ENCODE peak calls at places on chromosome 9, in ten cellular contexts. One of them, this sample, is unnamed.

GRCh38 chr9:120877276-120878034 is 467 bp upstream of the PHF19 start:
- DNase-seq in progenitor cell of endocrine pancreas: peak
- DNase-seq in nephron progenitor cell: peak
- DNase-seq in tibial nerve: peak
- DNase-seq in ascending aorta: peak
- DNase-seq in SK-N-SH: peak
- DNase-seq in RWPE1: peak
- DNase-seq in lower lobe of right lung: peak
- DNase-seq in vagina: no peak
- DNase-seq in dorsolateral prefrontal cortex: peak
- DNase-seq in this sample: peak

GRCh38 chr9:77435688-77436087 is 212.4 kb downstream of the GNA14 start:
- DNase-seq in RWPE1: no peak
- DNase-seq in ascending aorta: no peak
- DNase-seq in lower lobe of right lung: no peak
- DNase-seq in vagina: no peak
- DNase-seq in dorsolateral prefrontal cortex: no peak
- DNase-seq in tibial nerve: no peak
- DNase-seq in nephron progenitor cell: no peak
- DNase-seq in SK-N-SH: peak
- DNase-seq in progenitor cell of endocrine pancreas: no peak
- DNase-seq in this sample: no peak

GRCh38 chr9:13841801-13842462 is 472.0 kb downstream of the NFIB start:
- DNase-seq in tibial nerve: no peak
- DNase-seq in ascending aorta: no peak
- DNase-seq in vagina: no peak
- DNase-seq in dorsolateral prefrontal cortex: no peak
- DNase-seq in RWPE1: peak
- DNase-seq in lower lobe of right lung: no peak
- DNase-seq in nephron progenitor cell: no peak
- DNase-seq in SK-N-SH: no peak
- DNase-seq in progenitor cell of endocrine pancreas: no peak
- DNase-seq in this sample: no peak

GRCh38 chr9:133676450-133676849 is 40.3 kb downstream of the DBH start:
- DNase-seq in dorsolateral prefrontal cortex: no peak
- DNase-seq in ascending aorta: no peak
- DNase-seq in SK-N-SH: no peak
- DNase-seq in vagina: no peak
- DNase-seq in RWPE1: no peak
- DNase-seq in nephron progenitor cell: no peak
- DNase-seq in tibial nerve: no peak
- DNase-seq in progenitor cell of endocrine pancreas: no peak
- DNase-seq in lower lobe of right lung: peak
- DNase-seq in this sample: no peak

GRCh38 chr9:4171519-4171918 is 128.3 kb downstream of the GLIS3 start:
- DNase-seq in progenitor cell of endocrine pancreas: no peak
- DNase-seq in lower lobe of right lung: no peak
- DNase-seq in nephron progenitor cell: no peak
- DNase-seq in SK-N-SH: no peak
- DNase-seq in dorsolateral prefrontal cortex: no peak
- DNase-seq in ascending aorta: no peak
- DNase-seq in RWPE1: no peak
- DNase-seq in tibial nerve: no peak
- DNase-seq in vagina: no peak
- DNase-seq in this sample: no peak

GRCh38 chr9:76732341-76732958 is 31.8 kb upstream of the PCA3 start:
- DNase-seq in nephron progenitor cell: no peak
- DNase-seq in progenitor cell of endocrine pancreas: no peak
- DNase-seq in tibial nerve: no peak
- DNase-seq in lower lobe of right lung: no peak
- DNase-seq in vagina: no peak
- DNase-seq in ascending aorta: no peak
- DNase-seq in RWPE1: no peak
- DNase-seq in dorsolateral prefrontal cortex: no peak
- DNase-seq in SK-N-SH: no peak
- DNase-seq in this sample: no peak

GRCh38 chr9:73137286-73137899 is 14.3 kb upstream of the ANXA1 start:
- DNase-seq in dorsolateral prefrontal cortex: no peak
- DNase-seq in nephron progenitor cell: no peak
- DNase-seq in progenitor cell of endocrine pancreas: no peak
- DNase-seq in vagina: no peak
- DNase-seq in tibial nerve: no peak
- DNase-seq in SK-N-SH: no peak
- DNase-seq in RWPE1: no peak
- DNase-seq in lower lobe of right lung: no peak
- DNase-seq in ascending aorta: no peak
- DNase-seq in this sample: no peak

GRCh38 chr9:115615821-115616665 is 498.1 kb upstream of the TNC start:
- DNase-seq in SK-N-SH: peak
- DNase-seq in lower lobe of right lung: no peak
- DNase-seq in dorsolateral prefrontal cortex: no peak
- DNase-seq in tibial nerve: no peak
- DNase-seq in nephron progenitor cell: no peak
- DNase-seq in progenitor cell of endocrine pancreas: no peak
- DNase-seq in vagina: no peak
- DNase-seq in ascending aorta: no peak
- DNase-seq in RWPE1: peak
- DNase-seq in this sample: no peak

GRCh38 chr9:113184509-113184908 is 33.7 kb downstream of the SLC31A2 start:
- DNase-seq in lower lobe of right lung: no peak
- DNase-seq in SK-N-SH: no peak
- DNase-seq in vagina: no peak
- DNase-seq in tibial nerve: no peak
- DNase-seq in dorsolateral prefrontal cortex: no peak
- DNase-seq in nephron progenitor cell: no peak
- DNase-seq in ascending aorta: no peak
- DNase-seq in progenitor cell of endocrine pancreas: no peak
- DNase-seq in RWPE1: peak
- DNase-seq in this sample: no peak

GRCh38 chr9:88826651-88827245 is 164.5 kb upstream of the S1PR3 start:
- DNase-seq in progenitor cell of endocrine pancreas: no peak
- DNase-seq in nephron progenitor cell: no peak
- DNase-seq in dorsolateral prefrontal cortex: no peak
- DNase-seq in tibial nerve: no peak
- DNase-seq in ascending aorta: no peak
- DNase-seq in SK-N-SH: no peak
- DNase-seq in vagina: no peak
- DNase-seq in RWPE1: no peak
- DNase-seq in lower lobe of right lung: no peak
- DNase-seq in this sample: no peak

GRCh38 chr9:126217797-126218196 is 108.8 kb upstream of the MVB12B start:
- DNase-seq in progenitor cell of endocrine pancreas: no peak
- DNase-seq in lower lobe of right lung: no peak
- DNase-seq in RWPE1: no peak
- DNase-seq in nephron progenitor cell: no peak
- DNase-seq in dorsolateral prefrontal cortex: no peak
- DNase-seq in ascending aorta: no peak
- DNase-seq in tibial nerve: no peak
- DNase-seq in vagina: no peak
- DNase-seq in SK-N-SH: no peak
- DNase-seq in this sample: no peak

GRCh38 chr9:126219166-126219565 is 107.5 kb upstream of the MVB12B start:
- DNase-seq in RWPE1: no peak
- DNase-seq in ascending aorta: no peak
- DNase-seq in nephron progenitor cell: no peak
- DNase-seq in tibial nerve: no peak
- DNase-seq in progenitor cell of endocrine pancreas: no peak
- DNase-seq in vagina: peak
- DNase-seq in lower lobe of right lung: no peak
- DNase-seq in dorsolateral prefrontal cortex: no peak
- DNase-seq in SK-N-SH: no peak
- DNase-seq in this sample: no peak

GRCh38 chr9:126221480-126221879 is 105.1 kb upstream of the MVB12B start:
- DNase-seq in tibial nerve: no peak
- DNase-seq in progenitor cell of endocrine pancreas: no peak
- DNase-seq in RWPE1: no peak
- DNase-seq in dorsolateral prefrontal cortex: no peak
- DNase-seq in SK-N-SH: no peak
- DNase-seq in lower lobe of right lung: no peak
- DNase-seq in nephron progenitor cell: no peak
- DNase-seq in vagina: no peak
- DNase-seq in ascending aorta: no peak
- DNase-seq in this sample: no peak

GRCh38 chr9:126218726-126219125 is 107.9 kb upstream of the MVB12B start:
- DNase-seq in SK-N-SH: no peak
- DNase-seq in tibial nerve: no peak
- DNase-seq in nephron progenitor cell: no peak
- DNase-seq in vagina: peak
- DNase-seq in progenitor cell of endocrine pancreas: no peak
- DNase-seq in ascending aorta: peak
- DNase-seq in dorsolateral prefrontal cortex: no peak
- DNase-seq in lower lobe of right lung: no peak
- DNase-seq in RWPE1: no peak
- DNase-seq in this sample: no peak

GRCh38 chr9:126219717-126220116 is 106.9 kb upstream of the MVB12B start:
- DNase-seq in lower lobe of right lung: no peak
- DNase-seq in nephron progenitor cell: peak
- DNase-seq in vagina: no peak
- DNase-seq in RWPE1: no peak
- DNase-seq in tibial nerve: no peak
- DNase-seq in ascending aorta: peak
- DNase-seq in SK-N-SH: no peak
- DNase-seq in progenitor cell of endocrine pancreas: no peak
- DNase-seq in dorsolateral prefrontal cortex: no peak
- DNase-seq in this sample: no peak
- TF ChIP-seq CTCF in lower lobe of right lung: no peak
- TF ChIP-seq CTCF in nephron progenitor cell: no peak
- TF ChIP-seq CTCF in vagina: no peak
- TF ChIP-seq CTCF in RWPE1: no peak
- TF ChIP-seq CTCF in tibial nerve: no peak
- TF ChIP-seq CTCF in ascending aorta: no peak
- TF ChIP-seq CTCF in SK-N-SH: no peak
- TF ChIP-seq CTCF in progenitor cell of endocrine pancreas: no peak
- TF ChIP-seq CTCF in dorsolateral prefrontal cortex: no peak
- TF ChIP-seq CTCF in this sample: no peak

GRCh38 chr9:109441296-109441695 is 56.8 kb downstream of the PTPN3 start:
- DNase-seq in ascending aorta: no peak
- DNase-seq in dorsolateral prefrontal cortex: no peak
- DNase-seq in RWPE1: no peak
- DNase-seq in progenitor cell of endocrine pancreas: no peak
- DNase-seq in lower lobe of right lung: no peak
- DNase-seq in vagina: no peak
- DNase-seq in SK-N-SH: peak
- DNase-seq in tibial nerve: no peak
- DNase-seq in nephron progenitor cell: no peak
- DNase-seq in this sample: no peak
- TF ChIP-seq CTCF in ascending aorta: no peak
- TF ChIP-seq CTCF in dorsolateral prefrontal cortex: no peak
- TF ChIP-seq CTCF in RWPE1: no peak
- TF ChIP-seq CTCF in progenitor cell of endocrine pancreas: no peak
- TF ChIP-seq CTCF in lower lobe of right lung: no peak
- TF ChIP-seq CTCF in vagina: no peak
- TF ChIP-seq CTCF in SK-N-SH: no peak
- TF ChIP-seq CTCF in tibial nerve: no peak
- TF ChIP-seq CTCF in nephron progenitor cell: no peak
- TF ChIP-seq CTCF in this sample: no peak

DNA sequence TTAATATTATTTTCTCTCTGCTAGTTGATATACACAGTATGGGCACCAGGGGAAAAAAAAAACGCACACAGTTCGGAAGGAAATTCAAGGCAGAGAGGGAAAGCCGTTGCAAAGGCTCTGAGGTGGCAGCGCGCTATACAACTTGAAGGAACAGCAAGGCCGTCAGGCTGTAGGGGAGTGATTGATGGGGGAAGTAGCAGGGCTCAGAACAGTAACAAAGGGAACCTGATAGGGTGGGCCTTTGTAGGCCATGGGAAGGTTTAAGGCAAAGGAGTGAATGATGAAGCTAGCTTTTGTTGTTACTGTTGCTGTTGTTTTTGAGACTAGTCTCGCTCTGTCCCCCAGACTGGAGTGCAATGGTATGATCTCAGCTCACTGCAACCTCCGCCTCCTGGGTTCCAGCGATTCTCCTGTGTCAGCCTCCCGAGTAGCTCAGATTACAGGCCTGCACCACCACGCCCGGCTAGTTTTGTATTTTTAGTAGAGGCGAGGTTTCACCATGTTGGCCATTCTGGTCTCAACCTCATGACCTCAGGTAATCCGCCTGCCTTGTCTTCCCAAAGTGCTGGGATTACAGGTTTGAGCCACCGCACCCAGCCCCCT is 27.0 kb downstream of the AQP7 start:
- DNase-seq in RWPE1: no peak
- DNase-seq in lower lobe of right lung: no peak
- DNase-seq in nephron progenitor cell: peak
- DNase-seq in vagina: no peak
- DNase-seq in tibial nerve: no peak
- DNase-seq in dorsolateral prefrontal cortex: no peak
- DNase-seq in progenitor cell of endocrine pancreas: no peak
- DNase-seq in SK-N-SH: no peak
- DNase-seq in ascending aorta: peak
- DNase-seq in this sample: no peak
- TF ChIP-seq CTCF in RWPE1: peak
- TF ChIP-seq CTCF in lower lobe of right lung: no peak
- TF ChIP-seq CTCF in nephron progenitor cell: no peak
- TF ChIP-seq CTCF in vagina: no peak
- TF ChIP-seq CTCF in tibial nerve: no peak
- TF ChIP-seq CTCF in dorsolateral prefrontal cortex: peak
- TF ChIP-seq CTCF in progenitor cell of endocrine pancreas: no peak
- TF ChIP-seq CTCF in SK-N-SH: no peak
- TF ChIP-seq CTCF in ascending aorta: no peak
- TF ChIP-seq CTCF in this sample: no peak

GRCh38 chr9:131477367-131477766 is 25.4 kb upstream of the POMT1 start:
- DNase-seq in SK-N-SH: no peak
- DNase-seq in nephron progenitor cell: no peak
- DNase-seq in vagina: no peak
- DNase-seq in RWPE1: no peak
- DNase-seq in lower lobe of right lung: peak
- DNase-seq in progenitor cell of endocrine pancreas: no peak
- DNase-seq in dorsolateral prefrontal cortex: no peak
- DNase-seq in tibial nerve: no peak
- DNase-seq in ascending aorta: no peak
- DNase-seq in this sample: no peak

GRCh38 chr9:131474711-131475110 is 28.0 kb upstream of the POMT1 start:
- DNase-seq in SK-N-SH: no peak
- DNase-seq in lower lobe of right lung: peak
- DNase-seq in tibial nerve: no peak
- DNase-seq in RWPE1: no peak
- DNase-seq in dorsolateral prefrontal cortex: no peak
- DNase-seq in vagina: no peak
- DNase-seq in nephron progenitor cell: no peak
- DNase-seq in progenitor cell of endocrine pancreas: no peak
- DNase-seq in ascending aorta: peak
- DNase-seq in this sample: no peak

GRCh38 chr9:131476777-131477345 is 25.9 kb upstream of the POMT1 start:
- DNase-seq in progenitor cell of endocrine pancreas: no peak
- DNase-seq in SK-N-SH: no peak
- DNase-seq in dorsolateral prefrontal cortex: no peak
- DNase-seq in ascending aorta: peak
- DNase-seq in lower lobe of right lung: no peak
- DNase-seq in nephron progenitor cell: no peak
- DNase-seq in tibial nerve: no peak
- DNase-seq in RWPE1: no peak
- DNase-seq in vagina: no peak
- DNase-seq in this sample: no peak

GRCh38 chr9:131475111-131475955 is 27.4 kb upstream of the POMT1 start:
- DNase-seq in SK-N-SH: no peak
- DNase-seq in ascending aorta: peak
- DNase-seq in nephron progenitor cell: no peak
- DNase-seq in lower lobe of right lung: peak
- DNase-seq in RWPE1: no peak
- DNase-seq in progenitor cell of endocrine pancreas: no peak
- DNase-seq in dorsolateral prefrontal cortex: no peak
- DNase-seq in vagina: no peak
- DNase-seq in tibial nerve: no peak
- DNase-seq in this sample: no peak

GRCh38 chr9:131475956-131476776 is 26.6 kb upstream of the POMT1 start:
- DNase-seq in nephron progenitor cell: no peak
- DNase-seq in vagina: no peak
- DNase-seq in tibial nerve: no peak
- DNase-seq in SK-N-SH: peak
- DNase-seq in progenitor cell of endocrine pancreas: no peak
- DNase-seq in dorsolateral prefrontal cortex: no peak
- DNase-seq in ascending aorta: peak
- DNase-seq in lower lobe of right lung: no peak
- DNase-seq in RWPE1: no peak
- DNase-seq in this sample: no peak
- TF ChIP-seq CTCF in nephron progenitor cell: peak
- TF ChIP-seq CTCF in vagina: no peak
- TF ChIP-seq CTCF in tibial nerve: peak
- TF ChIP-seq CTCF in SK-N-SH: peak
- TF ChIP-seq CTCF in progenitor cell of endocrine pancreas: peak
- TF ChIP-seq CTCF in dorsolateral prefrontal cortex: peak
- TF ChIP-seq CTCF in ascending aorta: peak
- TF ChIP-seq CTCF in lower lobe of right lung: peak
- TF ChIP-seq CTCF in RWPE1: peak
- TF ChIP-seq CTCF in this sample: no peak

This sample was measured in uterus.